ENCODE peak calls at places on chromosomes 11 and 22, in five cellular contexts. B is stimulated activated CD4-positive, alpha-beta T cell treated with anti-CD3 and anti-CD28 coated beads, Interleukin-2, amount 100 ng/mL, for 24 hours; X is colonic mucosa; K is NCI-H524 treated with DMSO at 0.1 percent for 48 hours; L is mucosa of descending colon. N is an unnamed sample.

GRCh38 chr22:20536590-20537324 is 29.3 kb downstream of the MED15 start:
- DNase-seq in B (no peak), X (no peak), K (peak; percentile 52), L (no peak), N (no peak)

GRCh38 chr11:35404397-35404775 is 15.0 kb downstream of the SLC1A2 start:
- DNase-seq in B (peak; percentile 50), X (peak; percentile 53), K (peak; percentile 27), L (peak; percentile 69), N (no peak)

GRCh38 chr11:123103326-123103980 is 41.5 kb upstream of the HSPA8 start:
- DNase-seq in B (no peak), X (peak; percentile 49), K (peak; percentile 55), L (peak; percentile 54), N (no peak)

GRCh38 chr11:103183981-103184592 is 74.9 kb downstream of the DYNC2H1 start:
- DNase-seq in B (no peak), X (no peak), K (no peak), L (no peak), N (no peak)

GRCh38 chr11:117837070-117837776 is 12.7 kb upstream of the FXYD2 start:
- DNase-seq in B (no peak), X (peak; percentile 10), K (no peak), L (no peak), N (no peak)

GRCh38 chr22:41229730-41230398 is 10.9 kb downstream of the CHADL start:
- DNase-seq in B (no peak), X (no peak), K (no peak), L (no peak), N (no peak)

GRCh38 chr22:35561796-35562526 is 21.3 kb downstream of the RASD2 start:
- DNase-seq in B (no peak), X (no peak), K (no peak), L (no peak), N (no peak)

GRCh38 chr11:96021901-96022650 is 98.2 kb upstream of the MTMR2 start:
- DNase-seq in B (no peak), X (no peak), K (peak; percentile 82), L (no peak), N (no peak)

GRCh38 chr22:30421695-30422480 is 3.7 kb upstream of the MTFP1 start:
- DNase-seq in B (no peak), X (peak; percentile 39), K (no peak), L (no peak), N (no peak)

GRCh38 chr22:26479792-26480610 is 3.6 kb downstream of the HPS4 start:
- DNase-seq in B (no peak), X (peak; percentile 30), K (no peak), L (peak; percentile 24), N (no peak)

GRCh38 chr22:36155702-36156101 is 4.9 kb downstream of the APOL3 start:
- DNase-seq in B (no peak), X (peak; percentile 60), K (no peak), L (peak; percentile 35), N (peak; percentile 84)

GRCh38 chr11:120431633-120432032 is 79.9 kb upstream of the GRIK4 start:
- DNase-seq in B (no peak), X (no peak), K (no peak), L (no peak), N (no peak)

GRCh38 chr11:31968774-31969433 is 122.0 kb upstream of the RCN1 start:
- DNase-seq in B (no peak), X (no peak), K (peak; percentile 54), L (no peak), N (no peak)

GRCh38 chr11:32435511-32435946 is at the start of gene WT1:
- DNase-seq in B (peak; percentile 20), X (no peak), K (no peak), L (no peak), N (no peak)

N was measured in left lobe of liver.